ENCODE peak calls at places on chromosome 10, in ten cellular contexts. One of them, this sample, is unnamed.

GRCh38 chr10:78830062-78830974 is 238.4 kb upstream of the ZMIZ1 start:
- DNase-seq in activated CD8-positive, alpha-beta memory T cell treated with anti-CD3 and anti-CD28 coated beads, Interleukin-2, amount 50 U/mL, for 4 hours: no peak
- DNase-seq in ovary: no peak
- DNase-seq in left lobe of liver: no peak
- DNase-seq in activated T-cell treated with anti-CD3 and anti-CD28 coated beads for 1 hour: no peak
- DNase-seq in mesothelial cell of epicardium: no peak
- DNase-seq in stimulated activated CD4-positive, alpha-beta T cell treated with anti-CD3 and anti-CD28 coated beads, Interleukin-15, amount 100 ng/mL, for 1 hour: no peak
- DNase-seq in heart left ventricle: no peak
- DNase-seq in body of pancreas: no peak
- DNase-seq in effector CD4-positive, alpha-beta T cell: no peak
- DNase-seq in this sample: no peak

GRCh38 chr10:79046326-79046725 is 22.4 kb upstream of the ZMIZ1 start:
- DNase-seq in activated CD8-positive, alpha-beta memory T cell treated with anti-CD3 and anti-CD28 coated beads, Interleukin-2, amount 50 U/mL, for 4 hours: no peak
- DNase-seq in ovary: no peak
- DNase-seq in left lobe of liver: no peak
- DNase-seq in activated T-cell treated with anti-CD3 and anti-CD28 coated beads for 1 hour: no peak
- DNase-seq in mesothelial cell of epicardium: no peak
- DNase-seq in stimulated activated CD4-positive, alpha-beta T cell treated with anti-CD3 and anti-CD28 coated beads, Interleukin-15, amount 100 ng/mL, for 1 hour: no peak
- DNase-seq in heart left ventricle: no peak
- DNase-seq in body of pancreas: peak
- DNase-seq in effector CD4-positive, alpha-beta T cell: no peak
- DNase-seq in this sample: no peak

GRCh38 chr10:106705576-106706526 is 458.7 kb downstream of the SORCS1 start:
- DNase-seq in activated CD8-positive, alpha-beta memory T cell treated with anti-CD3 and anti-CD28 coated beads, Interleukin-2, amount 50 U/mL, for 4 hours: no peak
- DNase-seq in ovary: peak
- DNase-seq in left lobe of liver: peak
- DNase-seq in activated T-cell treated with anti-CD3 and anti-CD28 coated beads for 1 hour: no peak
- DNase-seq in mesothelial cell of epicardium: peak
- DNase-seq in stimulated activated CD4-positive, alpha-beta T cell treated with anti-CD3 and anti-CD28 coated beads, Interleukin-15, amount 100 ng/mL, for 1 hour: no peak
- DNase-seq in heart left ventricle: peak
- DNase-seq in body of pancreas: peak
- DNase-seq in effector CD4-positive, alpha-beta T cell: no peak
- DNase-seq in this sample: no peak

GRCh38 chr10:121589553-121589952 is 8.7 kb downstream of the FGFR2 start:
- DNase-seq in activated CD8-positive, alpha-beta memory T cell treated with anti-CD3 and anti-CD28 coated beads, Interleukin-2, amount 50 U/mL, for 4 hours: no peak
- DNase-seq in ovary: no peak
- DNase-seq in left lobe of liver: no peak
- DNase-seq in activated T-cell treated with anti-CD3 and anti-CD28 coated beads for 1 hour: no peak
- DNase-seq in mesothelial cell of epicardium: no peak
- DNase-seq in stimulated activated CD4-positive, alpha-beta T cell treated with anti-CD3 and anti-CD28 coated beads, Interleukin-15, amount 100 ng/mL, for 1 hour: no peak
- DNase-seq in heart left ventricle: no peak
- DNase-seq in body of pancreas: no peak
- DNase-seq in effector CD4-positive, alpha-beta T cell: no peak
- DNase-seq in this sample: no peak

GRCh38 chr10:123890246-123890645 is 1.4 kb downstream of the CPXM2 start:
- DNase-seq in activated CD8-positive, alpha-beta memory T cell treated with anti-CD3 and anti-CD28 coated beads, Interleukin-2, amount 50 U/mL, for 4 hours: no peak
- DNase-seq in ovary: no peak
- DNase-seq in left lobe of liver: no peak
- DNase-seq in activated T-cell treated with anti-CD3 and anti-CD28 coated beads for 1 hour: no peak
- DNase-seq in mesothelial cell of epicardium: peak
- DNase-seq in stimulated activated CD4-positive, alpha-beta T cell treated with anti-CD3 and anti-CD28 coated beads, Interleukin-15, amount 100 ng/mL, for 1 hour: no peak
- DNase-seq in heart left ventricle: no peak
- DNase-seq in body of pancreas: no peak
- DNase-seq in effector CD4-positive, alpha-beta T cell: no peak
- DNase-seq in this sample: no peak

GRCh38 chr10:132558516-132559413 is 21.2 kb downstream of the INPP5A start:
- DNase-seq in activated CD8-positive, alpha-beta memory T cell treated with anti-CD3 and anti-CD28 coated beads, Interleukin-2, amount 50 U/mL, for 4 hours: no peak
- DNase-seq in ovary: peak
- DNase-seq in left lobe of liver: no peak
- DNase-seq in activated T-cell treated with anti-CD3 and anti-CD28 coated beads for 1 hour: no peak
- DNase-seq in mesothelial cell of epicardium: no peak
- DNase-seq in stimulated activated CD4-positive, alpha-beta T cell treated with anti-CD3 and anti-CD28 coated beads, Interleukin-15, amount 100 ng/mL, for 1 hour: no peak
- DNase-seq in heart left ventricle: no peak
- DNase-seq in body of pancreas: no peak
- DNase-seq in effector CD4-positive, alpha-beta T cell: no peak
- DNase-seq in this sample: no peak

GRCh38 chr10:107814865-107815487 is 650.5 kb upstream of the SORCS1 start:
- DNase-seq in activated CD8-positive, alpha-beta memory T cell treated with anti-CD3 and anti-CD28 coated beads, Interleukin-2, amount 50 U/mL, for 4 hours: no peak
- DNase-seq in ovary: no peak
- DNase-seq in left lobe of liver: peak
- DNase-seq in activated T-cell treated with anti-CD3 and anti-CD28 coated beads for 1 hour: no peak
- DNase-seq in mesothelial cell of epicardium: no peak
- DNase-seq in stimulated activated CD4-positive, alpha-beta T cell treated with anti-CD3 and anti-CD28 coated beads, Interleukin-15, amount 100 ng/mL, for 1 hour: no peak
- DNase-seq in heart left ventricle: peak
- DNase-seq in body of pancreas: peak
- DNase-seq in effector CD4-positive, alpha-beta T cell: no peak
- DNase-seq in this sample: no peak

GRCh38 chr10:125719173-125720001 is at the start of gene EDRF1:
- DNase-seq in activated CD8-positive, alpha-beta memory T cell treated with anti-CD3 and anti-CD28 coated beads, Interleukin-2, amount 50 U/mL, for 4 hours: peak
- DNase-seq in ovary: peak
- DNase-seq in left lobe of liver: peak
- DNase-seq in activated T-cell treated with anti-CD3 and anti-CD28 coated beads for 1 hour: peak
- DNase-seq in mesothelial cell of epicardium: peak
- DNase-seq in stimulated activated CD4-positive, alpha-beta T cell treated with anti-CD3 and anti-CD28 coated beads, Interleukin-15, amount 100 ng/mL, for 1 hour: peak
- DNase-seq in heart left ventricle: peak
- DNase-seq in body of pancreas: peak
- DNase-seq in effector CD4-positive, alpha-beta T cell: peak
- DNase-seq in this sample: peak

GRCh38 chr10:70803768-70804423 is 11.9 kb upstream of the SGPL1 start:
- DNase-seq in activated CD8-positive, alpha-beta memory T cell treated with anti-CD3 and anti-CD28 coated beads, Interleukin-2, amount 50 U/mL, for 4 hours: no peak
- DNase-seq in ovary: no peak
- DNase-seq in left lobe of liver: no peak
- DNase-seq in activated T-cell treated with anti-CD3 and anti-CD28 coated beads for 1 hour: no peak
- DNase-seq in mesothelial cell of epicardium: no peak
- DNase-seq in stimulated activated CD4-positive, alpha-beta T cell treated with anti-CD3 and anti-CD28 coated beads, Interleukin-15, amount 100 ng/mL, for 1 hour: no peak
- DNase-seq in heart left ventricle: no peak
- DNase-seq in body of pancreas: peak
- DNase-seq in effector CD4-positive, alpha-beta T cell: no peak
- DNase-seq in this sample: no peak

GRCh38 chr10:114548662-114549061 is 109.4 kb downstream of the ABLIM1 start:
- DNase-seq in activated CD8-positive, alpha-beta memory T cell treated with anti-CD3 and anti-CD28 coated beads, Interleukin-2, amount 50 U/mL, for 4 hours: no peak
- DNase-seq in ovary: peak
- DNase-seq in left lobe of liver: peak
- DNase-seq in activated T-cell treated with anti-CD3 and anti-CD28 coated beads for 1 hour: no peak
- DNase-seq in mesothelial cell of epicardium: no peak
- DNase-seq in stimulated activated CD4-positive, alpha-beta T cell treated with anti-CD3 and anti-CD28 coated beads, Interleukin-15, amount 100 ng/mL, for 1 hour: no peak
- DNase-seq in heart left ventricle: no peak
- DNase-seq in body of pancreas: peak
- DNase-seq in effector CD4-positive, alpha-beta T cell: no peak
- DNase-seq in this sample: no peak

GRCh38 chr10:13223241-13223640 is 10.9 kb downstream of the UCMA start:
- DNase-seq in activated CD8-positive, alpha-beta memory T cell treated with anti-CD3 and anti-CD28 coated beads, Interleukin-2, amount 50 U/mL, for 4 hours: no peak
- DNase-seq in ovary: no peak
- DNase-seq in left lobe of liver: no peak
- DNase-seq in activated T-cell treated with anti-CD3 and anti-CD28 coated beads for 1 hour: no peak
- DNase-seq in mesothelial cell of epicardium: no peak
- DNase-seq in stimulated activated CD4-positive, alpha-beta T cell treated with anti-CD3 and anti-CD28 coated beads, Interleukin-15, amount 100 ng/mL, for 1 hour: no peak
- DNase-seq in heart left ventricle: no peak
- DNase-seq in body of pancreas: no peak
- DNase-seq in effector CD4-positive, alpha-beta T cell: no peak
- DNase-seq in this sample: no peak

GRCh38 chr10:117391436-117392205 is 16.4 kb upstream of the PDZD8 start:
- DNase-seq in activated CD8-positive, alpha-beta memory T cell treated with anti-CD3 and anti-CD28 coated beads, Interleukin-2, amount 50 U/mL, for 4 hours: no peak
- DNase-seq in ovary: no peak
- DNase-seq in left lobe of liver: peak
- DNase-seq in activated T-cell treated with anti-CD3 and anti-CD28 coated beads for 1 hour: no peak
- DNase-seq in mesothelial cell of epicardium: no peak
- DNase-seq in stimulated activated CD4-positive, alpha-beta T cell treated with anti-CD3 and anti-CD28 coated beads, Interleukin-15, amount 100 ng/mL, for 1 hour: no peak
- DNase-seq in heart left ventricle: peak
- DNase-seq in body of pancreas: peak
- DNase-seq in effector CD4-positive, alpha-beta T cell: no peak
- DNase-seq in this sample: no peak

GRCh38 chr10:52738951-52739350 is 33.6 kb downstream of the MBL2 start:
- DNase-seq in activated CD8-positive, alpha-beta memory T cell treated with anti-CD3 and anti-CD28 coated beads, Interleukin-2, amount 50 U/mL, for 4 hours: no peak
- DNase-seq in ovary: no peak
- DNase-seq in left lobe of liver: no peak
- DNase-seq in activated T-cell treated with anti-CD3 and anti-CD28 coated beads for 1 hour: no peak
- DNase-seq in mesothelial cell of epicardium: no peak
- DNase-seq in stimulated activated CD4-positive, alpha-beta T cell treated with anti-CD3 and anti-CD28 coated beads, Interleukin-15, amount 100 ng/mL, for 1 hour: no peak
- DNase-seq in heart left ventricle: no peak
- DNase-seq in body of pancreas: no peak
- DNase-seq in effector CD4-positive, alpha-beta T cell: no peak
- DNase-seq in this sample: no peak

GRCh38 chr10:7767209-7767608 is 20.6 kb downstream of the KIN start:
- DNase-seq in activated CD8-positive, alpha-beta memory T cell treated with anti-CD3 and anti-CD28 coated beads, Interleukin-2, amount 50 U/mL, for 4 hours: no peak
- DNase-seq in ovary: no peak
- DNase-seq in left lobe of liver: no peak
- DNase-seq in activated T-cell treated with anti-CD3 and anti-CD28 coated beads for 1 hour: no peak
- DNase-seq in mesothelial cell of epicardium: no peak
- DNase-seq in stimulated activated CD4-positive, alpha-beta T cell treated with anti-CD3 and anti-CD28 coated beads, Interleukin-15, amount 100 ng/mL, for 1 hour: no peak
- DNase-seq in heart left ventricle: no peak
- DNase-seq in body of pancreas: no peak
- DNase-seq in effector CD4-positive, alpha-beta T cell: no peak
- DNase-seq in this sample: no peak

GRCh38 chr10:71077796-71078453 is 134.4 kb upstream of the UNC5B start:
- DNase-seq in activated CD8-positive, alpha-beta memory T cell treated with anti-CD3 and anti-CD28 coated beads, Interleukin-2, amount 50 U/mL, for 4 hours: peak
- DNase-seq in ovary: no peak
- DNase-seq in left lobe of liver: peak
- DNase-seq in activated T-cell treated with anti-CD3 and anti-CD28 coated beads for 1 hour: no peak
- DNase-seq in mesothelial cell of epicardium: peak
- DNase-seq in stimulated activated CD4-positive, alpha-beta T cell treated with anti-CD3 and anti-CD28 coated beads, Interleukin-15, amount 100 ng/mL, for 1 hour: no peak
- DNase-seq in heart left ventricle: peak
- DNase-seq in body of pancreas: no peak
- DNase-seq in effector CD4-positive, alpha-beta T cell: no peak
- DNase-seq in this sample: no peak

GRCh38 chr10:124605856-124606812 is 138.0 kb downstream of the FAM53B start:
- DNase-seq in activated CD8-positive, alpha-beta memory T cell treated with anti-CD3 and anti-CD28 coated beads, Interleukin-2, amount 50 U/mL, for 4 hours: no peak
- DNase-seq in ovary: no peak
- DNase-seq in left lobe of liver: no peak
- DNase-seq in activated T-cell treated with anti-CD3 and anti-CD28 coated beads for 1 hour: no peak
- DNase-seq in mesothelial cell of epicardium: no peak
- DNase-seq in stimulated activated CD4-positive, alpha-beta T cell treated with anti-CD3 and anti-CD28 coated beads, Interleukin-15, amount 100 ng/mL, for 1 hour: no peak
- DNase-seq in heart left ventricle: no peak
- DNase-seq in body of pancreas: no peak
- DNase-seq in effector CD4-positive, alpha-beta T cell: no peak
- DNase-seq in this sample: no peak

GRCh38 chr10:33129181-33129928 is 171.3 kb upstream of the ITGB1 start:
- DNase-seq in activated CD8-positive, alpha-beta memory T cell treated with anti-CD3 and anti-CD28 coated beads, Interleukin-2, amount 50 U/mL, for 4 hours: no peak
- DNase-seq in ovary: no peak
- DNase-seq in left lobe of liver: no peak
- DNase-seq in activated T-cell treated with anti-CD3 and anti-CD28 coated beads for 1 hour: no peak
- DNase-seq in mesothelial cell of epicardium: no peak
- DNase-seq in stimulated activated CD4-positive, alpha-beta T cell treated with anti-CD3 and anti-CD28 coated beads, Interleukin-15, amount 100 ng/mL, for 1 hour: no peak
- DNase-seq in heart left ventricle: peak
- DNase-seq in body of pancreas: peak
- DNase-seq in effector CD4-positive, alpha-beta T cell: no peak
- DNase-seq in this sample: no peak

GRCh38 chr10:80771902-80772555 is 234.3 kb downstream of the SH2D4B start:
- DNase-seq in activated CD8-positive, alpha-beta memory T cell treated with anti-CD3 and anti-CD28 coated beads, Interleukin-2, amount 50 U/mL, for 4 hours: no peak
- DNase-seq in ovary: no peak
- DNase-seq in left lobe of liver: no peak
- DNase-seq in activated T-cell treated with anti-CD3 and anti-CD28 coated beads for 1 hour: no peak
- DNase-seq in mesothelial cell of epicardium: no peak
- DNase-seq in stimulated activated CD4-positive, alpha-beta T cell treated with anti-CD3 and anti-CD28 coated beads, Interleukin-15, amount 100 ng/mL, for 1 hour: no peak
- DNase-seq in heart left ventricle: no peak
- DNase-seq in body of pancreas: no peak
- DNase-seq in effector CD4-positive, alpha-beta T cell: no peak
- DNase-seq in this sample: no peak

GRCh38 chr10:110893559-110894179 is 21.9 kb downstream of the PDCD4 start:
- DNase-seq in activated CD8-positive, alpha-beta memory T cell treated with anti-CD3 and anti-CD28 coated beads, Interleukin-2, amount 50 U/mL, for 4 hours: no peak
- DNase-seq in ovary: no peak
- DNase-seq in left lobe of liver: no peak
- DNase-seq in activated T-cell treated with anti-CD3 and anti-CD28 coated beads for 1 hour: no peak
- DNase-seq in mesothelial cell of epicardium: no peak
- DNase-seq in stimulated activated CD4-positive, alpha-beta T cell treated with anti-CD3 and anti-CD28 coated beads, Interleukin-15, amount 100 ng/mL, for 1 hour: no peak
- DNase-seq in heart left ventricle: no peak
- DNase-seq in body of pancreas: no peak
- DNase-seq in effector CD4-positive, alpha-beta T cell: no peak
- DNase-seq in this sample: no peak

GRCh38 chr10:95564291-95564690 is 3.1 kb upstream of the SORBS1 start:
- DNase-seq in activated CD8-positive, alpha-beta memory T cell treated with anti-CD3 and anti-CD28 coated beads, Interleukin-2, amount 50 U/mL, for 4 hours: no peak
- DNase-seq in ovary: no peak
- DNase-seq in left lobe of liver: no peak
- DNase-seq in activated T-cell treated with anti-CD3 and anti-CD28 coated beads for 1 hour: no peak
- DNase-seq in mesothelial cell of epicardium: no peak
- DNase-seq in stimulated activated CD4-positive, alpha-beta T cell treated with anti-CD3 and anti-CD28 coated beads, Interleukin-15, amount 100 ng/mL, for 1 hour: no peak
- DNase-seq in heart left ventricle: no peak
- DNase-seq in body of pancreas: no peak
- DNase-seq in effector CD4-positive, alpha-beta T cell: no peak
- DNase-seq in this sample: no peak

GRCh38 chr10:102602272-102603045 is 41.8 kb upstream of the TRIM8 start:
- DNase-seq in activated CD8-positive, alpha-beta memory T cell treated with anti-CD3 and anti-CD28 coated beads, Interleukin-2, amount 50 U/mL, for 4 hours: no peak
- DNase-seq in ovary: no peak
- DNase-seq in left lobe of liver: no peak
- DNase-seq in activated T-cell treated with anti-CD3 and anti-CD28 coated beads for 1 hour: no peak
- DNase-seq in mesothelial cell of epicardium: no peak
- DNase-seq in stimulated activated CD4-positive, alpha-beta T cell treated with anti-CD3 and anti-CD28 coated beads, Interleukin-15, amount 100 ng/mL, for 1 hour: no peak
- DNase-seq in heart left ventricle: no peak
- DNase-seq in body of pancreas: no peak
- DNase-seq in effector CD4-positive, alpha-beta T cell: no peak
- DNase-seq in this sample: no peak

GRCh38 chr10:28631896-28632596 is 45.3 kb upstream of the BAMBI start:
- DNase-seq in activated CD8-positive, alpha-beta memory T cell treated with anti-CD3 and anti-CD28 coated beads, Interleukin-2, amount 50 U/mL, for 4 hours: no peak
- DNase-seq in ovary: no peak
- DNase-seq in left lobe of liver: no peak
- DNase-seq in activated T-cell treated with anti-CD3 and anti-CD28 coated beads for 1 hour: no peak
- DNase-seq in mesothelial cell of epicardium: no peak
- DNase-seq in stimulated activated CD4-positive, alpha-beta T cell treated with anti-CD3 and anti-CD28 coated beads, Interleukin-15, amount 100 ng/mL, for 1 hour: no peak
- DNase-seq in heart left ventricle: no peak
- DNase-seq in body of pancreas: no peak
- DNase-seq in effector CD4-positive, alpha-beta T cell: no peak
- DNase-seq in this sample: no peak

GRCh38 chr10:128472196-128472595 is 346.0 kb upstream of the MKI67 start:
- DNase-seq in activated CD8-positive, alpha-beta memory T cell treated with anti-CD3 and anti-CD28 coated beads, Interleukin-2, amount 50 U/mL, for 4 hours: no peak
- DNase-seq in ovary: no peak
- DNase-seq in left lobe of liver: no peak
- DNase-seq in activated T-cell treated with anti-CD3 and anti-CD28 coated beads for 1 hour: no peak
- DNase-seq in mesothelial cell of epicardium: no peak
- DNase-seq in stimulated activated CD4-positive, alpha-beta T cell treated with anti-CD3 and anti-CD28 coated beads, Interleukin-15, amount 100 ng/mL, for 1 hour: no peak
- DNase-seq in heart left ventricle: no peak
- DNase-seq in body of pancreas: no peak
- DNase-seq in effector CD4-positive, alpha-beta T cell: no peak
- DNase-seq in this sample: no peak

GRCh38 chr10:129754211-129755050 is 209.6 kb downstream of the EBF3 start:
- DNase-seq in activated CD8-positive, alpha-beta memory T cell treated with anti-CD3 and anti-CD28 coated beads, Interleukin-2, amount 50 U/mL, for 4 hours: no peak
- DNase-seq in ovary: no peak
- DNase-seq in left lobe of liver: peak
- DNase-seq in activated T-cell treated with anti-CD3 and anti-CD28 coated beads for 1 hour: no peak
- DNase-seq in mesothelial cell of epicardium: no peak
- DNase-seq in stimulated activated CD4-positive, alpha-beta T cell treated with anti-CD3 and anti-CD28 coated beads, Interleukin-15, amount 100 ng/mL, for 1 hour: no peak
- DNase-seq in heart left ventricle: no peak
- DNase-seq in body of pancreas: no peak
- DNase-seq in effector CD4-positive, alpha-beta T cell: no peak
- DNase-seq in this sample: no peak

GRCh38 chr10:110363572-110364411 is 59.1 kb upstream of the SMNDC1 start:
- DNase-seq in activated CD8-positive, alpha-beta memory T cell treated with anti-CD3 and anti-CD28 coated beads, Interleukin-2, amount 50 U/mL, for 4 hours: no peak
- DNase-seq in ovary: no peak
- DNase-seq in left lobe of liver: peak
- DNase-seq in activated T-cell treated with anti-CD3 and anti-CD28 coated beads for 1 hour: no peak
- DNase-seq in mesothelial cell of epicardium: no peak
- DNase-seq in stimulated activated CD4-positive, alpha-beta T cell treated with anti-CD3 and anti-CD28 coated beads, Interleukin-15, amount 100 ng/mL, for 1 hour: no peak
- DNase-seq in heart left ventricle: no peak
- DNase-seq in body of pancreas: peak
- DNase-seq in effector CD4-positive, alpha-beta T cell: no peak
- DNase-seq in this sample: no peak